ENCODE peak calls at places on chromosomes 3 and 15, in seven cellular contexts. Y is OCI-LY7, S is PC-3, T is cardiac muscle cell, Z is ovary, E is adrenal gland, J is WERI-Rb-1. G is an unnamed sample. For H3K9me3, the result is how much of the 10 kb centered on the place peaks cover.

GRCh38 chr15:74265046-74265639 is 29.0 kb downstream of the CCDC33 start:
- DNase-seq in Z (no peak), T (peak), J (no peak), Y (peak), E (peak), S (peak), G (no peak)

GRCh38 chr3:159451482-159451881 is 537.2 kb upstream of the IL12A start:
- DNase-seq in Y (no peak), J (no peak), E (no peak), S (peak), T (no peak), Z (no peak), G (no peak)

GRCh38 chr3:14767245-14767593 is 51.5 kb upstream of the FGD5 start:
- DNase-seq in Y (peak), S (no peak), Z (no peak), E (no peak), J (no peak), T (no peak), G (no peak)

GRCh38 chr15:95208988-95209387 is 977.6 kb downstream of the MCTP2 start:
- DNase-seq in Z (no peak), S (no peak), J (no peak), T (peak), E (no peak), Y (no peak), G (no peak)

GRCh38 chr3:40312661-40313226 is 3.2 kb downstream of the EIF1B start:
- DNase-seq in S (no peak), Y (no peak), Z (no peak), E (no peak), T (peak), J (no peak), G (no peak)

GRCh38 chr3:171057075-171057474 is 30.6 kb upstream of the SLC2A2 start:
- DNase-seq in S (no peak), J (no peak), Z (no peak), T (no peak), E (no peak), Y (no peak), G (no peak)

GRCh38 chr15:67080900-67081431 is 15.6 kb downstream of the SMAD3 start:
- DNase-seq in J (peak), Y (peak), E (peak), T (peak), S (peak), Z (no peak), G (peak)

GRCh38 chr3:153626158-153626557 is 464.1 kb downstream of the RAP2B start:
- DNase-seq in J (no peak), T (no peak), Y (no peak), Z (no peak), E (no peak), S (no peak), G (no peak)

GRCh38 chr15:95520511-95520910 is 810.0 kb upstream of the NR2F2 start:
- DNase-seq in Y (no peak), E (no peak), Z (no peak), S (no peak), J (no peak), T (no peak), G (no peak)

GRCh38 chr3:143002083-143002712 is 828 bp downstream of the U2SURP start:
- DNase-seq in S (peak), T (peak), E (no peak), Z (no peak), Y (peak), J (no peak), G (no peak)

GRCh38 chr15:86139828-86140227 is 60.2 kb downstream of the AGBL1 start:
- DNase-seq in Z (no peak), E (no peak), S (no peak), J (peak), Y (peak), T (no peak), G (no peak)

GRCh38 chr15:101091080-101092017 is 160.5 kb downstream of the CHSY1 start:
- DNase-seq in T (peak), J (no peak), Y (no peak), S (no peak), Z (peak), E (peak), G (peak)

GRCh38 chr3:71421820-71422566 is 161.5 kb downstream of the FOXP1 start:
- DNase-seq in E (no peak), T (no peak), Y (peak), Z (no peak), J (no peak), S (no peak), G (no peak)

GRCh38 chr3:102896851-102897621 is 462.2 kb downstream of the ZPLD1 start:
- DNase-seq in Y (no peak), J (no peak), E (no peak), Z (no peak), T (no peak), S (no peak), G (no peak)

GRCh38 chr15:75177360-75178071 is 24.2 kb upstream of the C15orf39 start:
- DNase-seq in J (no peak), S (no peak), E (no peak), T (no peak), Y (no peak), Z (no peak), G (no peak)

GRCh38 chr3:161854232-161854771 is 357.7 kb downstream of the OTOL1 start:
- DNase-seq in T (peak), J (peak), Z (no peak), E (no peak), Y (peak), S (peak), G (no peak)

GRCh38 chr15:94023520-94023919 is 207.8 kb upstream of the MCTP2 start:
- DNase-seq in Y (no peak), S (no peak), E (no peak), Z (no peak), T (no peak), J (no peak), G (no peak)

GRCh38 chr3:16140116-16140893 is 34.2 kb upstream of the GALNT15 start:
- DNase-seq in Z (peak), Y (no peak), J (no peak), S (peak), T (peak), E (no peak), G (no peak)

GRCh38 chr3:9396301-9396631 is 1.1 kb upstream of the SETD5 start:
- DNase-seq in J (peak), Y (peak), Z (no peak), S (peak), T (no peak), E (peak), G (peak)

GRCh38 chr15:48389701-48390143 is 58.5 kb downstream of the DUT start:
- DNase-seq in Y (no peak), E (no peak), S (peak), J (no peak), Z (no peak), T (peak), G (no peak)

GRCh38 chr3:195556390-195556789 is 13.3 kb upstream of the PPP1R2 start:
- DNase-seq in E (no peak), T (peak), J (no peak), Z (no peak), S (peak), Y (no peak), G (no peak)

GRCh38 chr15:98177950-98178848 is 217.7 kb downstream of the ARRDC4 start:
- DNase-seq in Y (peak), J (peak), T (peak), Z (no peak), E (peak), S (peak), G (peak)

GRCh38 chr3:46127503-46127902 is 80.6 kb downstream of the CCR1 start:
- DNase-seq in J (no peak), E (no peak), Y (no peak), T (peak), Z (no peak), S (peak), G (no peak)

GRCh38 chr3:46649436-46649835 is 37.1 kb downstream of the FAM240A start:
- DNase-seq in T (no peak), Y (no peak), S (no peak), E (no peak), J (no peak), Z (no peak), G (no peak)

GRCh38 chr3:16318216-16318615 is 53.2 kb downstream of the OXNAD1 start:
- DNase-seq in J (no peak), S (no peak), E (no peak), T (peak), Z (no peak), Y (no peak), G (no peak)

GRCh38 chr15:57932348-57932747 is 133.2 kb downstream of the ALDH1A2 start:
- DNase-seq in S (no peak), T (no peak), Y (peak), J (no peak), E (no peak), Z (no peak), G (no peak)

GRCh38 chr3:13263770-13264467 is 156.2 kb downstream of the NUP210 start:
- DNase-seq in E (peak), Z (no peak), J (peak), S (no peak), Y (no peak), T (no peak), G (no peak)

GRCh38 chr3:129121792-129122696 is at the start of gene RAB43:
- DNase-seq in J (peak), T (peak), Y (peak), E (peak), S (peak), Z (peak), G (peak)

DNA sequence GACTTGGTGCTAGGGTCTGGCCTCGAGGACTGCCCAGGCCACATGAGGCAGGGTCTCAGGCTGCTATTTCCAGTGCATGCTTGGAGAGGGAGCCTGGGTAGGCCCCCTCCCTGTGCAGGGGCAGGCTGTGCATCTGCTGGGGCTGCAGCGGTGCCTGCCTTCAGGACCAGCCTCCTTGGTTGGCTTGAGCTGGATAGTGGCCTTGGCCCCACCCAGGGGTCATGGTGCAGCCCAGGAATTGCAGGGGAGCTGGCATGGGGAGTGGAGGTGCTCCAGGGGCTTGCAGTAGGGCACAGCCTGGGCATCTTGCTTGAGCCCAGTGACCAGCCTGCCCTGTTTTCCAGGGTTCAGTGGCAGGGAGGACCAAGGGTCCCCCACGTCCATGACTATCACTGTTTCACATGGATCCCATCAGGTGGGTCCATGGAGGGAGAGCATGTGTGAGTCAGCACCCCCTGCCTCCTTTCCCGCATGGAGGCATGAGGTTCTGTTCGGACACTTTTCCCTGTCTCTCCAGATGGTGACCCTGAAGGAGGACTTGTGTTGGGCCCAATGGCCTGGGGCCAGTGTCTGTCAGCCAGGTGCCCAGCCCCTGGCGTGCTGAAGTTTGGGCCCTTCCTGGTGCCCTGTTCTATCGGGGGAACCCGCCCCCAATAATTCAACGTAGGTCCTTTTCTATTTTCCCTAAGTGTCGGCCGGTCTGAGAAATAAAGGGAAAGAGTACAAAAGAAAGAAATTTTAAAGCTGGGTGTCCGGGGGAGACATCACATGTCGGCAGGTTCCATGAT is 218.6 kb downstream of the SNRPN start:
- DNase-seq in Y (no peak), J (no peak), S (no peak), Z (peak), T (no peak), E (peak), G (peak)
- H3K9me3 ChIP-seq in Y (under half), J (under half), S (under half), Z (under half), T (under half), E (under half), G (under half)

DNA sequence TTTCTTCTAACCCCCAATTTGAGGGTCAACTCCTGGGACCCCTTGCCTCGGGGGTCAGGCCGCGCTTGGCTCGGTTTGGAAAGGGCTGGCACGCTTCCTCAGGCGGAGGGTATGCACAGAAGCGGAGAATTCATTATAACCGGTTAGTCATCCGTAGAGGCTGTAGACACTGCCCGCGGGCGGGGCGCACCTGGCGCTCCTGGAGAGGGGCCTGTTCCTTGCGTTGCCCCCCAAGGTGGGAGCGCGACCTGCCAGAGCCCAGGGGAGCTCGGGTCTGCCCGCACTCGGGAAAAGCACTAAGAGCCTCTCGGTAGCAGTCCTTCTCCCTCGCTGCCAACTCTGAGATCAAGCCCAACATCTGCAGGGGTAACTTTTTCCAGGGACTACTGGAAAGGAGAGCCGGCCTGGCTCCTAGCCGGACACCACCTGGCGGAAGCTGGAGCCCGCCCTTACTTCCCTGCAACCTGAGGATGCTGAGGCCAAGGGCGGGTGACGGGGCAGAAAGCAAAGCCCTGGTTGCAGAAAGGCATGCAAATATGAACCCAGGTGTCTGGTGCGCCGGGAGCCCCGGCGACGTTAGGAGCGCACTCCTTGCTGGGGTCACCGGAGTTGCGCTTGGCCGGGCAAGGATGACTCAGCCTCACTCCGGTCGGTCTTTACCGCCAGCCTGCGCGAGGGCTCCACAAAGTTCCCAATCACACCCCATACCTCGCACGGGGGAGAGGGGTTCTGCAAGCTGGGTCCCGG is 1.5 kb upstream of the CACNA2D3 start:
- DNase-seq in J (peak), S (no peak), E (peak), Y (peak), T (peak), Z (peak), G (no peak)
- TF ChIP-seq CTCF in J (no peak), S (no peak), E (no peak), Y (no peak), T (no peak), Z (no peak), G (no peak)

DNA sequence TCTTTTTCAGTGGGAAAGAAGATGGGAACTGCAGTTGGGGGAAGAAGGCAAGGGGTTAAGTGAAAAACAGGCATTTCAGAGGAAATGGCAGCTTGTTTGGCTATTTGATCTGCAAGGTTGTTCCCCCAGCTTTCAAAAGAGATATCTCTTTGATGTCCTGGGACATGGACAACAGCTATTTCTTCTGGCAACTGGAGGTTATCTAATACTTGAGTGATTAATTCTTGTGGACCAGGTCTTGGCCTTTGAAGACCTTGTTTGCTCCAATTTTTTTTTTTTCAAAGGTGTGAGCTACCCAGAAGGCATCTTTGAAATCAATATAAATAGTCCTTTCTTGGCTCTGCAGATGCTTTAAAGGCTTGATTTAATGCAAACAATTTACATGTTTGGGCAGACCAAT is 51.5 kb downstream of the KATNBL1 start:
- DNase-seq in Z (no peak), Y (no peak), J (no peak), E (no peak), T (no peak), S (no peak), G (no peak)
- H3K9me3 ChIP-seq in Z (under half), Y (under half), J (under half), E (under half), T (under half), S (half or more), G (under half)

GRCh38 chr3:26921054-26921453 is 298.5 kb downstream of the LRRC3B start:
- DNase-seq in Z (no peak), J (no peak), S (no peak), T (no peak), Y (no peak), E (no peak), G (no peak)

GRCh38 chr3:26920579-26920978 is 298.0 kb downstream of the LRRC3B start:
- DNase-seq in J (no peak), Z (no peak), S (no peak), E (no peak), T (no peak), Y (no peak), G (no peak)

DNA sequence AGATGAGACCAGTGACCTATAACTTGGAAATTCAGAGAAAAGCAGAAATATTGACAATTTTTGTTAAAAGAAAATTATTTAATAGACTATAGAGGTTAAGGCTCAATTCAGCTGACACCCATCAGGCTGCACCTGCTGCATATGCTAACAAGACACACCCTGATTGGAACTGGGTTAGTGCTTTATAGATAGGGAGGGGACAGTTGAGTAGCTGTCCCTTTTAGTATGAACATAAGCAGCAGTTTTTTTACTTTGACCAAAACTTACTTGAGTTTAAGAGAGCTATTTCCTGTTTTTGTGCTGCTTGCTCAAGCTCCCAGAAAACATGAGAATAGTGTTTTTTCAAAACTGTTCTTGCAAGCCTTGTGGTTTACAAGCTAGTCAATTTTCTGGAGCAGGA is 292.6 kb downstream of the LRRC3B start:
- DNase-seq in Z (no peak), S (no peak), Y (no peak), J (no peak), T (no peak), E (no peak), G (no peak)
- TF ChIP-seq CTCF in Z (no peak), S (no peak), Y (no peak), J (no peak), T (no peak), E (no peak), G (no peak)

DNA sequence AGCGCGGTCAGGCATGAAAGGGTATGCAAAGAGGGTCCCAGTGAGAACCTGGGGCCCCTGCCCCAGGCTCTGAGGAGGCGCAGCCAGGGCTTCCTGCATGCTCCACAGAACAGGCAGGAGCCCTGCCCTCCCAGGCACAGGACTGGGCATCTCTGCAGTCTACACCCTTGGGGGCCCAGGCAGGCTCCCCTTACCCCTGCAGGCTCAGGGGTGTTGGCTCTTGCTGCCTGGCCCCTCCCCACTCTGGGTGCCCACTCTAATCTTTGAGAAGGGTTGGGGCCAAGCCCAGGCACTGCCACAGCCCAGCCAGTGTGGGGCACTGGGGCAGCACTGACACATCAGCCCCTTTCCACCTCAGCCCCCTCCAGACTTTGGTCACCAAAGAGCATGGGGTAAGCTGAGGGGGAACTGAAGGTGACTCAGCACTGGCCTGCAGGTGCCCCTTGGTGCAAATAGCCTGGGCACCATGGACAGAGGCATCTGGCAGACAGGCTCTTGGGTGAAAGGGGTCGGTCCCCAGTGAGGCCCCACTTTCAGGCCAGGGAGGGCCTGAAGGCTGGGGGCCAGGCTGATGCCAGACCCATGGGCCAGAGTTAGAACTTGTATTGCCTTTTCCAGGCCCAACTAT is 73.4 kb downstream of the NPAP1 start:
- DNase-seq in Z (no peak), E (no peak), T (no peak), Y (no peak), J (no peak), S (no peak), G (no peak)
- H3K9me3 ChIP-seq in Z (under half), E (under half), T (under half), Y (under half), J (under half), S (under half), G (under half)

GRCh38 chr3:119433613-119434325 is 29.6 kb downstream of the TMEM39A start:
- DNase-seq in Z (no peak), T (no peak), S (no peak), J (no peak), Y (no peak), E (no peak), G (peak)

GRCh38 chr3:119427669-119428068 is 35.7 kb downstream of the TMEM39A start:
- DNase-seq in Y (no peak), T (peak), J (no peak), Z (no peak), S (no peak), E (no peak), G (no peak)

DNA sequence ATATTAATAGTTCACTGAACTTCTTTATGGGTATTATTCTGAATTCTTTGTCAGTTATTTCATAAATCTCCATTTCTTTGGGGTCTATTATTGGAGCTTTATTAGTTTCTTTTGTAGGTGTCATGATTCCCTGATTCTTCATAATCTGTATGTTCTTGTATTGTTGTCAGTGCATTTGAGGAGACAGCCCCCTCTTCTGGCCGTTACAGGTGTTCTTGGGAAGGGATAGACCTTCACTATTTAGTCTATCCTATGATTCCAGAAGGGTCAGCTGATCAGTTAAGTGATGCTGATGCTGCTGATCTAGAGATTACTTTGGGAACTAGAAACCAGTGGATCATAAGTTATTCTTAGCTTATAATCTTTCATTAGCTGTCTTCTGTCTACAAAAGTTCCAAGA is 34.9 kb downstream of the TMEM39A start:
- DNase-seq in J (peak), S (no peak), T (no peak), E (no peak), Y (peak), Z (no peak), G (no peak)
- TF ChIP-seq CTCF in J (no peak), S (peak), T (peak), E (no peak), Y (peak), Z (no peak), G (no peak)